ENCODE peak calls at places on chromosome X, in six cellular contexts. One of them, this sample, is unnamed.

GRCh38 chrX:113558576-113558975 is 717.9 kb upstream of the AMOT start:
- DNase-seq in GM12878: no peak
- DNase-seq in HepG2: no peak
- DNase-seq in H1: no peak
- DNase-seq in K562: no peak
- DNase-seq in GM12891: no peak
- DNase-seq in this sample: no peak

GRCh38 chrX:17082831-17083230 is 136.4 kb downstream of the REPS2 start:
- DNase-seq in GM12878: no peak
- DNase-seq in HepG2: peak; percentile 9
- DNase-seq in H1: no peak
- DNase-seq in K562: peak; percentile 8
- DNase-seq in GM12891: no peak
- DNase-seq in this sample: no peak

GRCh38 chrX:103329991-103330390 is at the start of gene TCEAL7:
- DNase-seq in GM12878: no peak
- DNase-seq in HepG2: no peak
- DNase-seq in H1: no peak
- DNase-seq in K562: no peak
- DNase-seq in GM12891: no peak
- DNase-seq in this sample: no peak

GRCh38 chrX:47229427-47229826 is 3.4 kb upstream of the USP11 start:
- DNase-seq in GM12878: no peak
- DNase-seq in HepG2: no peak
- DNase-seq in H1: no peak
- DNase-seq in K562: no peak
- DNase-seq in GM12891: no peak
- DNase-seq in this sample: no peak

GRCh38 chrX:13747836-13748235 is 13.3 kb downstream of the OFD1 start:
- DNase-seq in GM12878: no peak
- DNase-seq in HepG2: peak; percentile 21
- DNase-seq in H1: no peak
- DNase-seq in K562: peak; percentile 19
- DNase-seq in GM12891: no peak
- DNase-seq in this sample: no peak

GRCh38 chrX:136146614-136147319 is 566 bp upstream of the FHL1 start:
- DNase-seq in GM12878: no peak
- DNase-seq in HepG2: no peak
- DNase-seq in H1: peak; percentile 51
- DNase-seq in K562: no peak
- DNase-seq in GM12891: no peak
- DNase-seq in this sample: peak; percentile 28

GRCh38 chrX:132631579-132632232 is 142.9 kb upstream of the MBNL3 start:
- DNase-seq in GM12878: no peak
- DNase-seq in HepG2: peak; percentile 31
- DNase-seq in H1: no peak
- DNase-seq in K562: peak; percentile 10
- DNase-seq in GM12891: no peak
- DNase-seq in this sample: no peak

GRCh38 chrX:44843753-44844152 is at the start of gene DUSP21:
- DNase-seq in GM12878: no peak
- DNase-seq in HepG2: no peak
- DNase-seq in H1: no peak
- DNase-seq in K562: peak; percentile 66
- DNase-seq in GM12891: no peak
- DNase-seq in this sample: no peak

GRCh38 chrX:56279869-56280268 is 47.7 kb downstream of the KLF8 start:
- DNase-seq in GM12878: no peak
- DNase-seq in HepG2: no peak
- DNase-seq in H1: no peak
- DNase-seq in K562: no peak
- DNase-seq in GM12891: no peak
- DNase-seq in this sample: no peak

GRCh38 chrX:100658936-100659335 is 14.9 kb downstream of the SRPX2 start:
- DNase-seq in GM12878: no peak
- DNase-seq in HepG2: no peak
- DNase-seq in H1: no peak
- DNase-seq in K562: no peak
- DNase-seq in GM12891: no peak
- DNase-seq in this sample: no peak

GRCh38 chrX:2677764-2678163 is 13.3 kb upstream of the CD99 start:
- DNase-seq in GM12878: no peak
- DNase-seq in HepG2: no peak
- DNase-seq in H1: no peak
- DNase-seq in K562: peak; percentile 28
- DNase-seq in GM12891: no peak
- DNase-seq in this sample: no peak

GRCh38 chrX:70166601-70167590 is 10.4 kb upstream of the DGAT2L6 start:
- DNase-seq in GM12878: no peak
- DNase-seq in HepG2: peak; percentile 9
- DNase-seq in H1: no peak
- DNase-seq in K562: no peak
- DNase-seq in GM12891: no peak
- DNase-seq in this sample: no peak

GRCh38 chrX:119512145-119512800 is 44.0 kb downstream of the SLC25A5 start:
- DNase-seq in GM12878: no peak
- DNase-seq in HepG2: peak; percentile 75
- DNase-seq in H1: no peak
- DNase-seq in K562: peak; percentile 54
- DNase-seq in GM12891: peak; percentile 25
- DNase-seq in this sample: peak; percentile 36

GRCh38 chrX:110373310-110373709 is 14.7 kb downstream of the RTL9 start:
- DNase-seq in GM12878: no peak
- DNase-seq in HepG2: no peak
- DNase-seq in H1: no peak
- DNase-seq in K562: no peak
- DNase-seq in GM12891: no peak
- DNase-seq in this sample: no peak

GRCh38 chrX:45710081-45710801 is 509.6 kb upstream of the DIPK2B start:
- DNase-seq in GM12878: peak; percentile 69
- DNase-seq in HepG2: no peak
- DNase-seq in H1: no peak
- DNase-seq in K562: no peak
- DNase-seq in GM12891: no peak
- DNase-seq in this sample: no peak

GRCh38 chrX:40164751-40165150 is 67.0 kb upstream of the BCOR start:
- DNase-seq in GM12878: no peak
- DNase-seq in HepG2: no peak
- DNase-seq in H1: peak; percentile 43
- DNase-seq in K562: no peak
- DNase-seq in GM12891: no peak
- DNase-seq in this sample: no peak

GRCh38 chrX:84162401-84162800 is 25.6 kb downstream of the RPS6KA6 start:
- DNase-seq in GM12878: no peak
- DNase-seq in HepG2: no peak
- DNase-seq in H1: no peak
- DNase-seq in K562: no peak
- DNase-seq in GM12891: no peak
- DNase-seq in this sample: no peak

GRCh38 chrX:123308663-123309062 is 124.6 kb downstream of the GRIA3 start:
- DNase-seq in GM12878: no peak
- DNase-seq in HepG2: no peak
- DNase-seq in H1: no peak
- DNase-seq in K562: no peak
- DNase-seq in GM12891: no peak
- DNase-seq in this sample: no peak

GRCh38 chrX:136260801-136261200 is 9.6 kb upstream of the MAP7D3 start:
- DNase-seq in GM12878: no peak
- DNase-seq in HepG2: no peak
- DNase-seq in H1: no peak
- DNase-seq in K562: no peak
- DNase-seq in GM12891: no peak
- DNase-seq in this sample: no peak

DNA sequence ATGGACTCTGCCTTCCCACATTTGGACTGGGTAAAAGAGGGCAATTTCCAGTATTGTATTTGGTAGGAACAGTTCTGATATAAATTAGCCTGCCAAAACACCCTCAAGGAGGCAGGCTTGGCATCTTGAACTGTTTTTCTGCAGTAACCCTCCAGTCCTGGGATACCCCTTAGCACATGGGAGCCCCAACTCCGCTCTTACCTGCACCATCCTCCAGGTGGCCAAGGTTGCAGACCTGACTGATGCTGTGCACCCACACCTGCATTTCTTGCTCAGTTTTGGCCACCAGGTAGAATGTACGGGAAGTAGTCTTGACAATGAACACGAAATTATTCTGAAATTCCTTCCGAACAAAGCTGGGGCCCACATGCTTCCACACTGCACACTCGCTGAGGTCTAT is 35.1 kb downstream of the GAB3 start:
- DNase-seq in GM12878: no peak
- DNase-seq in HepG2: no peak
- DNase-seq in H1: no peak
- DNase-seq in K562: no peak
- DNase-seq in GM12891: no peak
- DNase-seq in this sample: no peak
- TF ChIP-seq POLR2A in GM12878: no peak
- TF ChIP-seq POLR2A in HepG2: no peak
- TF ChIP-seq POLR2A in H1: no peak
- TF ChIP-seq POLR2A in K562: no peak
- TF ChIP-seq POLR2A in GM12891: no peak
- TF ChIP-seq POLR2A in this sample: no peak

GRCh38 chrX:134661295-134661694 is 3.0 kb upstream of the PLAC1 start:
- DNase-seq in GM12878: no peak
- DNase-seq in HepG2: no peak
- DNase-seq in H1: no peak
- DNase-seq in K562: no peak
- DNase-seq in GM12891: no peak
- DNase-seq in this sample: no peak
- TF ChIP-seq TAF1 in GM12878: no peak
- TF ChIP-seq TAF1 in HepG2: no peak
- TF ChIP-seq TAF1 in H1: no peak
- TF ChIP-seq TAF1 in K562: no peak
- TF ChIP-seq TAF1 in GM12891: no peak
- TF ChIP-seq TAF1 in this sample: no peak

GRCh38 chrX:115968436-115969252 is 201.9 kb upstream of the AGTR2 start:
- DNase-seq in GM12878: no peak
- DNase-seq in HepG2: no peak
- DNase-seq in H1: peak; percentile 72
- DNase-seq in K562: no peak
- DNase-seq in GM12891: no peak
- DNase-seq in this sample: no peak
- TF ChIP-seq POLR2AphosphoS5 in GM12878: no peak
- TF ChIP-seq POLR2AphosphoS5 in HepG2: no peak
- TF ChIP-seq POLR2AphosphoS5 in H1: peak; percentile 75
- TF ChIP-seq POLR2AphosphoS5 in K562: no peak
- TF ChIP-seq POLR2AphosphoS5 in GM12891: no peak
- TF ChIP-seq POLR2AphosphoS5 in this sample: no peak

DNA sequence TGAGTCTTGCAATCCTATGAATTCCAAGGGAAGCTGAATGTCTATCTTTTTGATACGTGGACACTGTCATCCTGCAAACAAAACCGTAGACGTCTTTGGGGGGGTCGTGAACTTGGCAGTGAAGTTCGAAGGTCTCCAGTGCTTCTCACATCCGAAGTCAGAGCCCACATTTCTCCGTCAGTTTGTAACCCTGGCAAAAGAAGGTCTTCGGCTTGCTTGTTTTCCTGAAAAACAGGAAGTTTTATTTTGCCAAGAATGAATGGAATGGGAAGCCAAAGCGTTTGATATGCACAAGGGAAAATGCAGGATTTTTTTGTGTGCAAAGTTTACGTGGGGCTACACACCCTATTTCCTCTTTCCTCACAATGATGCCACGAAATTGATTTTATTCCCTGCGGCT is 36.8 kb downstream of the SHOX start:
- DNase-seq in GM12878: no peak
- DNase-seq in HepG2: no peak
- DNase-seq in H1: no peak
- DNase-seq in K562: no peak
- DNase-seq in GM12891: no peak
- DNase-seq in this sample: no peak
- TF ChIP-seq POLR2A in GM12878: no peak
- TF ChIP-seq POLR2A in HepG2: no peak
- TF ChIP-seq POLR2A in H1: no peak
- TF ChIP-seq POLR2A in K562: no peak
- TF ChIP-seq POLR2A in GM12891: no peak
- TF ChIP-seq POLR2A in this sample: no peak

DNA sequence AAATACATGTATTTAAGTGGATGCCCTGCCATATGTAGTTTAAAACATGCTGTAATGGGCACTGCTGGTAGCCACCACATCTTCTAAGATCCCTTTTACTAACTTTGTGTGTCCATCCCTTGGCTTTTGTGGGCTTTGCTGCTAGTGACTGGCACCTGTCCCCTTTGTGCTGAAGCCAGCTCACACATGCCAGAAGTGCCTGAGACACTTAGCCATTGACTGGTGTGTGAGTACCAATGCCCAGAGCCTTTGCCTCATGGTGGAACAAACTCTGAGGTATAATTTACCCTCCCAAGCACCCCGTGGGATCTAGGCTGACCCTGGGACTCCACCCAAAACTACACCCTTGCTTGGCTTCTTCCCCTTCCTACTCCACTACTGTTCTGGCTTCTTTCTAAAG is 33.0 kb downstream of the ARHGAP6 start:
- DNase-seq in GM12878: no peak
- DNase-seq in HepG2: no peak
- DNase-seq in H1: no peak
- DNase-seq in K562: no peak
- DNase-seq in GM12891: no peak
- DNase-seq in this sample: no peak
- TF ChIP-seq TAF1 in GM12878: no peak
- TF ChIP-seq TAF1 in HepG2: no peak
- TF ChIP-seq TAF1 in H1: no peak
- TF ChIP-seq TAF1 in K562: no peak
- TF ChIP-seq TAF1 in GM12891: no peak
- TF ChIP-seq TAF1 in this sample: no peak

GRCh38 chrX:137430301-137430700 is 135.6 kb upstream of the ZIC3 start:
- DNase-seq in GM12878: no peak
- DNase-seq in HepG2: no peak
- DNase-seq in H1: no peak
- DNase-seq in K562: no peak
- DNase-seq in GM12891: no peak
- DNase-seq in this sample: no peak
- TF ChIP-seq POLR2AphosphoS5 in GM12878: no peak
- TF ChIP-seq POLR2AphosphoS5 in HepG2: no peak
- TF ChIP-seq POLR2AphosphoS5 in H1: no peak
- TF ChIP-seq POLR2AphosphoS5 in K562: no peak
- TF ChIP-seq POLR2AphosphoS5 in GM12891: no peak
- TF ChIP-seq POLR2AphosphoS5 in this sample: no peak